ENCODE peak calls at places on chromosomes 13 and 19, in four cellular contexts. B is SJSA1, H is BE2C, T is thyroid gland. L is an unnamed sample.
A peak's percentile ranks its signal among the peaks of the same experiment; 100 is the strongest.

GRCh38 chr13:38394777-38395504 is 45.3 kb downstream of the UFM1 start:
- DNase-seq in B (peak; percentile 80), H (no peak), T (no peak), L (peak; percentile 31)

GRCh38 chr13:74040200-74040599 is 94.0 kb downstream of the KLF12 start:
- DNase-seq in B (peak; percentile 13), H (peak; percentile 77), T (peak; percentile 32), L (peak; percentile 55)

GRCh38 chr13:79451500-79451962 is 29.4 kb upstream of the NDFIP2 start:
- DNase-seq in B (peak; percentile 87), H (peak; percentile 54), T (no peak), L (peak; percentile 30)

GRCh38 chr19:49896863-49897621 is at the start of gene IL4I1:
- DNase-seq in B (no peak), H (no peak), T (no peak), L (no peak)

GRCh38 chr19:3710265-3710812 is 2.2 kb downstream of the TJP3 start:
- DNase-seq in B (no peak), H (no peak), T (peak; percentile 97), L (peak; percentile 69)

GRCh38 chr19:46220038-46220615 is 9.4 kb upstream of the IGFL1 start:
- DNase-seq in B (no peak), H (no peak), T (no peak), L (no peak)

GRCh38 chr19:6061420-6062130 is 48.7 kb downstream of the RFX2 start:
- DNase-seq in B (no peak), H (no peak), T (no peak), L (no peak)

GRCh38 chr19:7986321-7987083 is 18.9 kb downstream of the ELAVL1 start:
- DNase-seq in B (peak; percentile 89), H (no peak), T (no peak), L (no peak)

GRCh38 chr19:51339687-51340656 is 2.0 kb downstream of the VSIG10L start:
- DNase-seq in B (peak; percentile 84), H (peak; percentile 99), T (peak; percentile 96), L (peak; percentile 18)

GRCh38 chr13:90302113-90302512 is 1045.4 kb upstream of the MIR17HG start:
- DNase-seq in B (no peak), H (no peak), T (no peak), L (peak; percentile 16)

GRCh38 chr19:13794388-13794751 is 873 bp upstream of the ZSWIM4 start:
- DNase-seq in B (peak; percentile 77), H (peak; percentile 26), T (peak; percentile 83), L (peak; percentile 72)

GRCh38 chr13:54633461-54633860 is 1604.8 kb downstream of the OLFM4 start:
- DNase-seq in B (no peak), H (no peak), T (no peak), L (no peak)

GRCh38 chr19:32350492-32350891 is 5.1 kb downstream of the ZNF507 start:
- DNase-seq in B (peak; percentile 4), H (no peak), T (no peak), L (no peak)
- H3K4me3 ChIP-seq in B (no peak overlapping the region), H (no peak overlapping the region), T (no peak overlapping the region), L (no peak overlapping the region)

DNA sequence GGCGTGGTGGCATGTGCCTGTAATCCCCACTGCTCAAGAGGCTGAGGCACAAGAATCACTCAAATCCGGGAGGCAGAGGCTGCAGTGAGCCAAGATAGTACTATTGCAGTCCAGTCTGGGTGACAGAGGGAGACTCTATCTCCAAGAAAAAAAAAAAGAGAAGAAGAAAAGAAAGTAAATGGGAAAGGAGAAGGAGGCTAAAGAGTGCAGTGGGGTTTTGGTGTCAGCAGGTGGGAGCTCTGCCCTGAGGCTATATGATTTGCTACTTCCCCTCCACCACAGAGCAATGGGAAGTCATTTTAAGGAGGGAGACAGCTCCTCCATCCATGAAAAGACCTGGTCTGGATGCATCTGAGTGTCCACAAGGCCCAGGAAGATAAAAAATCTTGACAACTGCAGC is 23.1 kb downstream of the UNC13A start:
- DNase-seq in B (no peak), H (no peak), T (no peak), L (no peak)
- H3K27me3 ChIP-seq in B (no peaks in the 10 kb centered on the region), H (no peaks in the 10 kb centered on the region), T (no peaks in the 10 kb centered on the region), L (peaks cover 9% of the 10 kb centered on the region)

DNA sequence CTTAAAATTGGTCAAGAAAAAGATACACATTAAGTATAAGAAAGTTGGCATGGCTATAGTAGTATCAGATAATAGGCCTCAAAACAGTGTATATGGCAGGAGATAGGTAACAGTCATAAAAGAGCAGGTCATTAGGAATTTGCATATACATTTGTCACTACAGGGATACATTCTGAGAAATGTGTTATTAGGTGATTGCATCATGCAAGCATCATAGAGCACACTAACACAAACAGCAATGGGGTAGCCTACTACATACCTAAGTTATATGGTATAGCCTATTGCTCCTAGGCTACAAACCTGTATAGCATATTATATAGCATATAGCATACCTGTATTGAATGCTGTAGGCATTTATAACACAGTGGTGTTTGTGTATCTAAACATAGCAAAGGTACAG is 6.2 kb upstream of the ZNF529 start:
- DNase-seq in B (no peak), H (no peak), T (no peak), L (no peak)
- H3K4me3 ChIP-seq in B (no peak overlapping the region), H (no peak overlapping the region), T (no peak overlapping the region), L (no peak overlapping the region)

GRCh38 chr19:30449191-30449590 is 77.0 kb downstream of the ZNF536 start:
- DNase-seq in B (peak; percentile 13), H (no peak), T (no peak), L (no peak)

GRCh38 chr19:30448386-30449130 is 76.4 kb downstream of the ZNF536 start:
- DNase-seq in B (peak; percentile 14), H (no peak), T (no peak), L (peak; percentile 72)

GRCh38 chr19:30450101-30450500 is 77.9 kb downstream of the ZNF536 start:
- DNase-seq in B (peak; percentile 27), H (peak; percentile 70), T (peak; percentile 45), L (peak; percentile 88)

GRCh38 chr19:30450945-30451344 is 78.8 kb downstream of the ZNF536 start:
- DNase-seq in B (no peak), H (no peak), T (no peak), L (no peak)

GRCh38 chr19:30449673-30450072 is 77.5 kb downstream of the ZNF536 start:
- DNase-seq in B (no peak), H (no peak), T (peak; percentile 13), L (peak; percentile 60)
- H3K27me3 ChIP-seq in B (peaks cover 4% of the 10 kb centered on the region), H (no peaks in the 10 kb centered on the region), T (no peaks in the 10 kb centered on the region), L (no peaks in the 10 kb centered on the region)

GRCh38 chr19:2454962-2455409 is 1.8 kb downstream of the LMNB2 start:
- DNase-seq in B (no peak), H (no peak), T (no peak), L (no peak)
- H3K4me3 ChIP-seq in B (peak overlapping the region; percentile 98), H (peak overlapping the region; percentile 91), T (no peak overlapping the region), L (no peak overlapping the region)

GRCh38 chr13:96967248-96967745 is 27.0 kb downstream of the OXGR1 start:
- DNase-seq in B (peak; percentile 12), H (peak; percentile 27), T (no peak), L (peak; percentile 57)

GRCh38 chr13:96963786-96964475 is 30.3 kb downstream of the OXGR1 start:
- DNase-seq in B (no peak), H (no peak), T (no peak), L (no peak)

GRCh38 chr13:96968027-96968426 is 26.2 kb downstream of the OXGR1 start:
- DNase-seq in B (no peak), H (no peak), T (no peak), L (no peak)

GRCh38 chr13:96966415-96967102 is 27.7 kb downstream of the OXGR1 start:
- DNase-seq in B (no peak), H (no peak), T (no peak), L (no peak)
- H3K27me3 ChIP-seq in B (peaks cover 4% of the 10 kb centered on the region), H (no peaks in the 10 kb centered on the region), T (no peaks in the 10 kb centered on the region), L (no peaks in the 10 kb centered on the region)

GRCh38 chr13:45314822-45315221 is 26.2 kb downstream of the TPT1 start:
- DNase-seq in B (no peak), H (no peak), T (no peak), L (no peak)

GRCh38 chr13:45316996-45317395 is 24.0 kb downstream of the TPT1 start:
- DNase-seq in B (no peak), H (no peak), T (no peak), L (no peak)

GRCh38 chr13:45315520-45316167 is 25.3 kb downstream of the TPT1 start:
- DNase-seq in B (no peak), H (no peak), T (no peak), L (peak; percentile 65)

GRCh38 chr13:45321230-45321629 is 19.8 kb downstream of the TPT1 start:
- DNase-seq in B (no peak), H (no peak), T (no peak), L (no peak)

GRCh38 chr13:45316210-45316799 is 24.7 kb downstream of the TPT1 start:
- DNase-seq in B (no peak), H (no peak), T (no peak), L (no peak)
- H3K4me3 ChIP-seq in B (no peak overlapping the region), H (no peak overlapping the region), T (no peak overlapping the region), L (no peak overlapping the region)

GRCh38 chr19:39093761-39094160 is 9.6 kb downstream of the ACP7 start:
- DNase-seq in B (no peak), H (no peak), T (no peak), L (no peak)
- H3K27me3 ChIP-seq in B (peaks cover 29% of the 10 kb centered on the region), H (peaks cover 51% of the 10 kb centered on the region), T (peaks cover 5% of the 10 kb centered on the region), L (peaks cover 9% of the 10 kb centered on the region)

L was measured in SJCRH30.